ENCODE peak calls at places on chromosomes 12 and 14, in eight cellular contexts. M is ovary, L is tibial nerve, W is esophagus squamous epithelium, F is K562, X is uterus, B is prostate gland, U is A549. A is an unnamed sample.

GRCh38 chr12:49121047-49121696 is 10.0 kb downstream of the TUBA1B start:
- DNase-seq in X (no peak), F (peak; percentile 41), M (peak; percentile 44), U (peak; percentile 91), B (peak; percentile 36), W (no peak), L (peak; percentile 56), A (peak; percentile 45)

GRCh38 chr14:28609228-28609828 is 157.3 kb upstream of the FOXG1 start:
- DNase-seq in X (no peak), F (peak; percentile 11), U (peak; percentile 63), B (peak; percentile 6), L (peak; percentile 31), M (no peak), W (no peak), A (no peak)

GRCh38 chr12:22312336-22312735 is 22.2 kb downstream of the ST8SIA1 start:
- DNase-seq in M (no peak), X (no peak), L (peak; percentile 38), B (peak; percentile 40), F (no peak), W (no peak), U (peak; percentile 52), A (no peak)

GRCh38 chr12:51980051-51980808 is 26.5 kb upstream of the TAMALIN start:
- DNase-seq in F (peak; percentile 87), M (peak; percentile 69), L (peak; percentile 55), W (no peak), X (peak; percentile 62), U (peak; percentile 68), B (peak; percentile 64), A (peak; percentile 49)

GRCh38 chr12:92821142-92821541 is 108.0 kb downstream of the EEA1 start:
- DNase-seq in F (no peak), B (no peak), X (no peak), L (no peak), W (no peak), M (no peak), U (no peak), A (no peak)

GRCh38 chr14:103871596-103872480 is 24.5 kb upstream of the PPP1R13B start:
- DNase-seq in X (peak; percentile 48), F (peak; percentile 76), U (no peak), B (peak; percentile 82), L (no peak), W (no peak), M (no peak), A (peak; percentile 14)

GRCh38 chr12:6327591-6328041 is 14.3 kb downstream of the TNFRSF1A start:
- DNase-seq in W (no peak), L (no peak), B (no peak), X (peak; percentile 60), F (no peak), U (no peak), M (peak; percentile 44), A (peak; percentile 29)

GRCh38 chr12:116280590-116281290 is 3.2 kb upstream of the MED13L start:
- DNase-seq in L (no peak), F (no peak), B (no peak), X (no peak), W (no peak), M (no peak), U (no peak), A (no peak)

GRCh38 chr12:106342397-106343212 is 14.9 kb upstream of the POLR3B start:
- DNase-seq in U (peak; percentile 44), F (no peak), M (peak; percentile 90), X (peak; percentile 87), W (no peak), B (peak; percentile 56), L (peak; percentile 79), A (peak; percentile 88)

GRCh38 chr14:59190372-59190771 is 1.9 kb downstream of the DAAM1 start:
- DNase-seq in F (no peak), X (no peak), M (no peak), W (no peak), B (no peak), U (peak; percentile 29), L (no peak), A (no peak)

GRCh38 chr14:100370003-100370402 is 46.9 kb downstream of the SLC25A47 start:
- DNase-seq in X (no peak), L (no peak), W (no peak), B (no peak), U (no peak), M (no peak), F (no peak), A (no peak)

GRCh38 chr14:100369019-100369418 is 45.9 kb downstream of the SLC25A47 start:
- DNase-seq in X (no peak), W (no peak), U (no peak), B (no peak), F (no peak), L (no peak), M (no peak), A (no peak)

GRCh38 chr14:100374270-100374669 is 51.1 kb downstream of the SLC25A47 start:
- DNase-seq in F (no peak), L (no peak), M (no peak), U (no peak), W (no peak), X (no peak), B (no peak), A (no peak)

GRCh38 chr14:100372357-100373048 is 49.4 kb downstream of the SLC25A47 start:
- DNase-seq in M (no peak), F (no peak), L (no peak), W (no peak), B (no peak), X (no peak), U (no peak), A (no peak)

GRCh38 chr14:100371773-100372172 is 48.6 kb downstream of the SLC25A47 start:
- DNase-seq in F (no peak), W (no peak), U (no peak), L (no peak), B (no peak), X (no peak), M (no peak), A (no peak)
- TF ChIP-seq POLR2A in F (no peak), W (no peak), U (no peak), L (no peak), B (no peak), X (no peak), M (no peak), A (no peak)

DNA sequence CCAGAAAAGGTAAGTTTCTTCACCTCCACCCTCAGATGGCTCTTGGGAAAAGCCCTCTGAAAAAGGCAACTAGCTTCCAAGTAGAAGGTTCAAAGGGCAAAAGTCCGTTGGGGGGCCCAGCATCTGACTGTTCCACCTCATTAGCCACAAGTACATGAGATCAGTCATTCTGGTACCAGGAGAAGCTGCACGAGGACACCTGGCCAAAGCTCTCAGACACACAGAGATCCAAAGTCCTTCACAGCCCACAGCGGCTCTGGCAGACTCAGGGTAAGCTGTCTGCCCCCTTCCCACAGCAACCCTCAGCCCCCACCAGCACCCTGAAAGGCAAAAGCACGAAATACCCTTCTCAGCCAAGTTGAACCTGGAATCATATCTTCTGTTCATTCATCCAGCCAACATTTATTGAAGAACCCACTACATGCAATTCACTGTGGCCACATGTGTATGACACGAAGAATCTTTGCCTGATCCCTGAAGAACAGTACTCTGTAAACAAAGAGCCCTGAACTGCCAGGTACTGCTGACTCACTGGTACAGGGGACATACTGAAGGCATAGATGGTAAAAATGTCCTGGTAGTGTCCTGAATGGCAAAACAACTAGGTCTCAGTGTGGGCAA is 19.0 kb downstream of the SLC7A7 start:
- DNase-seq in M (no peak), X (no peak), F (peak; percentile 44), U (no peak), B (no peak), W (no peak), L (no peak), A (no peak)
- H3K4me1 ChIP-seq in M (no peaks in the 10 kb centered on the region), X (no peaks in the 10 kb centered on the region), F (peaks cover 18% of the 10 kb centered on the region), U (peaks cover 18% of the 10 kb centered on the region), B (no peaks in the 10 kb centered on the region), W (no peaks in the 10 kb centered on the region), L (no peaks in the 10 kb centered on the region), A (no peaks in the 10 kb centered on the region)

GRCh38 chr12:104290320-104290719 is 13.2 kb upstream of the EID3 start:
- DNase-seq in U (peak; percentile 80), B (no peak), X (no peak), F (no peak), W (no peak), L (no peak), M (no peak), A (no peak)

GRCh38 chr12:104285740-104286537 is 17.6 kb upstream of the EID3 start:
- DNase-seq in L (no peak), X (no peak), U (no peak), M (no peak), B (no peak), W (no peak), F (no peak), A (no peak)

GRCh38 chr12:104286538-104287482 is 16.7 kb upstream of the EID3 start:
- DNase-seq in U (peak; percentile 99), F (peak; percentile 90), X (peak; percentile 93), B (peak; percentile 91), L (peak; percentile 95), M (peak; percentile 95), W (peak; percentile 67), A (peak; percentile 93)

GRCh38 chr12:104290855-104291254 is 12.7 kb upstream of the EID3 start:
- DNase-seq in L (no peak), B (no peak), F (no peak), M (no peak), U (peak; percentile 65), X (no peak), W (no peak), A (no peak)

DNA sequence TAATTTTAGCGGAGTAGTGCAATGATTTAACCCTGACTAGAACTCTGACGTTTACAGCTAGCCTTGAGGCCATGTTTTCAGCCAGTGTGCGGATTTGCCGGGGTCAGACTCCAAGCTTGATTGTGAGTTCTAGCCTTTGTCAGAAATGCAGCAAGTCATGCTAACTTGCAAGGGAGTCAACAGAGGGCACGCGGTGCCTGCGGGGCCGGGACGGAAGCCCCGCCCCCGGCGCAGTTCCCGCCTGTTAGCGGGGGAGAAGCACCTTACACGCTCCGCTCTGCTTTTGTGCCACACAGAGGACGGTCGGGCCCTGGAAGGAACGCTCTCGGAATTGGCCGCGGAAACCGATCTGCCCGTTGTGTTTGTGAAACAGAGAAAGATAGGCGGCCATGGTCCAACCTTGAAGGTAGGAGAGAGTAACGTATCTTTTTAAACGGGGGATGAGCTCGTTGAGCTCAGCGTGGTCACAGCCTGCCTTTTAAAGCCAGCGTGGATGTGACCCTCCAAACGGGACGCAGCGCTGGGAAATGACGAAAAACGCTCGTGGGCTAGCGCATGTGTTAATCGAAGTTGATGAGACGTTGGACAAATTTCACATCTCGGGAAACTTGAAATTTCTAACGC is 14.8 kb upstream of the EID3 start:
- DNase-seq in U (peak; percentile 95), L (peak; percentile 61), B (peak; percentile 77), M (peak; percentile 79), X (peak; percentile 81), F (peak; percentile 93), W (peak; percentile 17), A (peak; percentile 93)
- TF ChIP-seq POLR2A in U (peak; percentile 89), L (peak; percentile 55), B (peak; percentile 91), M (peak; percentile 71), X (peak; percentile 82), F (peak; percentile 81), W (peak; percentile 86), A (peak; percentile 97)

DNA sequence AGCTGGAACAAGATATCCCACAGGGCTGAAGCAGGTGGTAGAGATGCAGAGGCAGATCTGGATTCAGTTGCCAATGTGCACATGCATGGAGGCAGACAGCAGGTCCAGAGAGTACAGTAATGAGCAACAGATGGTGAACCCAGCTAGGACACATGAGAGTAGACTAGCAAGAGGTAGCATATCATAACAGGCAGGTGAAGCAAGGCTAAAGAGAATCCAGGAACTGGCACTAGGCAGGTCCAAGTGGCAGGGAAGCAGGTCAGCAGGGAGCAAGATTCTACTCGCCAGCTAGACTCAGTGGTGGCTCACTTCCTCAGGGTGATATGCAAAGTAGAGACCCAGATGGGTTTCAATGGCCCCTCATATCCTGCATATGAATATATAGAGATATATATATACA is 15.3 kb upstream of the MYF6 start:
- DNase-seq in M (no peak), B (no peak), F (no peak), L (no peak), X (no peak), U (no peak), W (no peak), A (peak; percentile 91)
- H3K4me1 ChIP-seq in M (no peaks in the 10 kb centered on the region), B (no peaks in the 10 kb centered on the region), F (no peaks in the 10 kb centered on the region), L (no peaks in the 10 kb centered on the region), X (no peaks in the 10 kb centered on the region), U (no peaks in the 10 kb centered on the region), W (no peaks in the 10 kb centered on the region), A (peaks cover 25% of the 10 kb centered on the region)